ENCODE peak calls at places on chromosomes 6 and 20, in six cellular contexts. R is hepatic stellate cell, S is mammary epithelial cell, D is GM06990, K is iris pigment epithelial cell, J is mesenchymal stem cell. C is an unnamed sample.

GRCh38 chr6:66307490-66307889 is 600.5 kb upstream of the EYS start:
- DNase-seq in S (no peak), J (peak; percentile 20), K (peak; percentile 1), R (no peak), D (no peak), C (no peak)

GRCh38 chr20:62001178-62001715 is 64.4 kb downstream of the TAF4 start:
- DNase-seq in S (no peak), D (no peak), R (no peak), K (no peak), J (no peak), C (no peak)

GRCh38 chr20:48380661-48381060 is 447.1 kb downstream of the PREX1 start:
- DNase-seq in S (no peak), R (no peak), K (no peak), J (no peak), D (no peak), C (no peak)

GRCh38 chr20:48689874-48690571 is 137.8 kb downstream of the PREX1 start:
- DNase-seq in K (no peak), S (no peak), J (no peak), R (no peak), D (no peak), C (no peak)

GRCh38 chr6:75775219-75775618 is 26.2 kb downstream of the MYO6 start:
- DNase-seq in R (no peak), J (peak; percentile 59), D (no peak), K (peak; percentile 69), S (no peak), C (no peak)

GRCh38 chr20:16732506-16733152 is 2.8 kb downstream of the SNRPB2 start:
- DNase-seq in R (no peak), D (no peak), J (peak; percentile 5), K (peak; percentile 36), S (no peak), C (peak; percentile 70)

GRCh38 chr6:100573169-100573568 is 108.4 kb upstream of the SIM1 start:
- DNase-seq in R (peak; percentile 17), K (peak; percentile 71), J (peak; percentile 14), S (peak; percentile 11), D (no peak), C (peak; percentile 42)

GRCh38 chr6:120056085-120056484 is 706.5 kb upstream of the MAN1A1 start:
- DNase-seq in K (no peak), J (no peak), S (no peak), R (no peak), D (peak; percentile 2), C (peak; percentile 0)

GRCh38 chr20:51540585-51540984 is 1.9 kb downstream of the NFATC2 start:
- DNase-seq in K (no peak), D (no peak), R (no peak), J (no peak), S (no peak), C (no peak)

GRCh38 chr6:16691328-16691727 is 69.9 kb downstream of the ATXN1 start:
- DNase-seq in D (no peak), R (no peak), K (no peak), S (no peak), J (no peak), C (no peak)

GRCh38 chr20:34427784-34428183 is 64.7 kb downstream of the ITCH start:
- DNase-seq in S (no peak), D (no peak), K (no peak), R (no peak), J (no peak), C (no peak)

GRCh38 chr6:41422156-41422555 is 86.7 kb downstream of the NCR2 start:
- DNase-seq in K (no peak), S (no peak), R (no peak), D (no peak), J (no peak), C (no peak)

GRCh38 chr20:38537176-38537575 is 43.8 kb upstream of the ADIG start:
- DNase-seq in S (peak; percentile 27), J (no peak), D (no peak), R (no peak), K (peak; percentile 16), C (peak; percentile 51)

GRCh38 chr6:157305676-157306653 is 17.4 kb downstream of the TMEM242 start:
- DNase-seq in K (no peak), D (no peak), S (no peak), R (no peak), J (no peak), C (no peak)

GRCh38 chr6:159540152-159540551 is 152.9 kb downstream of the SOD2 start:
- DNase-seq in J (no peak), K (no peak), D (no peak), S (peak; percentile 12), R (no peak), C (no peak)

GRCh38 chr6:4543596-4543995 is 232.6 kb upstream of the CDYL start:
- DNase-seq in K (peak; percentile 9), R (peak; percentile 19), S (no peak), J (peak; percentile 11), D (no peak), C (no peak)

GRCh38 chr6:142171351-142171750 is 24.3 kb downstream of the VTA1 start:
- DNase-seq in J (no peak), D (no peak), S (no peak), K (no peak), R (no peak), C (no peak)

GRCh38 chr20:15594296-15594695 is 979.0 kb downstream of the KIF16B start:
- DNase-seq in J (no peak), D (no peak), K (no peak), S (peak; percentile 37), R (no peak), C (peak; percentile 6)

GRCh38 chr20:6707231-6707870 is 60.1 kb upstream of the BMP2 start:
- DNase-seq in S (no peak), D (no peak), K (peak; percentile 29), R (no peak), J (peak; percentile 46), C (no peak)

GRCh38 chr6:27358786-27359185 is 29.8 kb upstream of the ZNF391 start:
- DNase-seq in R (no peak), D (no peak), S (no peak), K (no peak), J (no peak), C (no peak)

GRCh38 chr6:113315068-113315467 is 542.1 kb upstream of the MARCKS start:
- DNase-seq in J (no peak), K (no peak), S (no peak), R (no peak), D (no peak), C (no peak)

GRCh38 chr6:73792738-73793137 is 96.7 kb downstream of the CD109 start:
- DNase-seq in D (no peak), J (no peak), R (no peak), K (no peak), S (no peak), C (no peak)

GRCh38 chr6:30480536-30481156 is 8.7 kb upstream of the HLA-E start:
- DNase-seq in J (no peak), D (no peak), K (peak; percentile 25), R (no peak), S (no peak), C (no peak)

GRCh38 chr20:39048000-39048696 is 86.0 kb downstream of the DHX35 start:
- DNase-seq in S (peak; percentile 56), J (peak; percentile 78), K (peak; percentile 68), D (peak; percentile 67), R (peak; percentile 90), C (peak; percentile 76)

GRCh38 chr20:3778976-3779375 is 2.3 kb downstream of the SPEF1 start:
- DNase-seq in R (no peak), K (no peak), S (no peak), J (no peak), D (no peak), C (no peak)

GRCh38 chr20:38278150-38278549 is 17.6 kb upstream of the KIAA1755 start:
- DNase-seq in K (peak; percentile 89), R (no peak), J (peak; percentile 42), S (no peak), D (no peak), C (no peak)

GRCh38 chr6:22622390-22622789 is 53.0 kb downstream of the HDGFL1 start:
- DNase-seq in J (no peak), R (no peak), S (no peak), D (no peak), K (no peak), C (no peak)

GRCh38 chr6:55874309-55874708 is 1.1 kb downstream of the BMP5 start:
- DNase-seq in R (no peak), J (no peak), S (no peak), D (no peak), K (no peak), C (no peak)

GRCh38 chr6:149032318-149032598 is 285.3 kb upstream of the TAB2 start:
- DNase-seq in J (no peak), D (no peak), S (no peak), R (no peak), K (no peak), C (no peak)

GRCh38 chr6:138321934-138322333 is 55.8 kb upstream of the SMIM28 start:
- DNase-seq in R (no peak), S (no peak), D (no peak), J (no peak), K (no peak), C (no peak)

GRCh38 chr20:48445827-48446226 is 382.0 kb downstream of the PREX1 start:
- DNase-seq in S (no peak), K (no peak), R (no peak), J (no peak), D (no peak), C (no peak)

C was measured in epithelial cell of esophagus.